ENCODE peak calls at places on chromosome 1, in ten cellular contexts. R is iris pigment epithelial cell; Y is AG08396; L is GM12891; X is NCI-H1105 treated with DMSO at 0.1 percent for 48 hours; V is H54; J is memory B cell; C is kidney glomerular epithelial cell; N is fibroblast of villous mesenchyme; H is activated CD8-positive, alpha-beta memory T cell treated with anti-CD3 and anti-CD28 coated beads for 4 hours. F is an unnamed sample.

GRCh38 chr1:10795305-10796021 is 983 bp downstream of the CASZ1 start:
- DNase-seq in R (peak; percentile 21), L (no peak), J (no peak), X (no peak), Y (peak; percentile 26), N (peak; percentile 12), H (no peak), C (peak; percentile 3), V (peak; percentile 29), F (no peak)

GRCh38 chr1:17653728-17654351 is 101.3 kb upstream of the ACTL8 start:
- DNase-seq in R (peak; percentile 41), J (peak; percentile 25), L (peak; percentile 63), Y (peak; percentile 77), H (no peak), X (peak; percentile 30), C (peak; percentile 0), V (no peak), N (peak; percentile 30), F (peak; percentile 44)

GRCh38 chr1:119611701-119612113 is 36.4 kb downstream of the ZNF697 start:
- DNase-seq in Y (peak; percentile 66), J (peak; percentile 34), V (no peak), N (peak; percentile 38), R (peak; percentile 29), L (peak; percentile 32), H (peak; percentile 5), C (peak; percentile 30), X (peak; percentile 65), F (peak; percentile 91)

GRCh38 chr1:38194486-38194885 is 147.9 kb upstream of the POU3F1 start:
- DNase-seq in N (no peak), C (no peak), X (peak; percentile 3), L (no peak), Y (no peak), H (no peak), R (no peak), V (no peak), J (no peak), F (no peak)

GRCh38 chr1:207058252-207058651 is 5.2 kb downstream of the PFKFB2 start:
- DNase-seq in R (no peak), H (no peak), L (no peak), X (no peak), V (no peak), N (no peak), C (no peak), Y (no peak), J (no peak), F (no peak)

GRCh38 chr1:219699870-219700269 is 87.0 kb upstream of the ZC3H11B start:
- DNase-seq in J (no peak), N (peak; percentile 91), Y (no peak), V (no peak), R (peak; percentile 94), X (no peak), H (no peak), C (peak; percentile 75), L (no peak), F (no peak)

GRCh38 chr1:96945509-96946084 is 224.0 kb downstream of the PTBP2 start:
- DNase-seq in J (no peak), C (no peak), X (no peak), N (no peak), V (no peak), H (no peak), Y (no peak), R (peak; percentile 12), L (no peak), F (no peak)

GRCh38 chr1:98030976-98031375 is 110.1 kb upstream of the DPYD start:
- DNase-seq in H (no peak), J (no peak), L (no peak), C (no peak), Y (no peak), R (no peak), V (no peak), X (peak; percentile 37), N (no peak), F (no peak)

GRCh38 chr1:223035724-223036478 is 107.1 kb downstream of the TLR5 start:
- DNase-seq in H (no peak), R (no peak), L (no peak), N (no peak), J (no peak), V (no peak), C (no peak), X (no peak), Y (no peak), F (no peak)

GRCh38 chr1:32848354-32849063 is 22.2 kb downstream of the FNDC5 start:
- DNase-seq in V (no peak), C (no peak), R (no peak), J (no peak), Y (no peak), H (no peak), X (peak; percentile 9), L (no peak), N (no peak), F (no peak)

GRCh38 chr1:27057389-27057788 is 44.7 kb upstream of the TENT5B start:
- DNase-seq in V (no peak), Y (no peak), X (no peak), R (no peak), N (no peak), J (no peak), C (no peak), L (no peak), H (no peak), F (no peak)

F was measured in Calu3.